ENCODE peak calls at places on chromosomes 12 and 14, in five cellular contexts. H is left ventricle myocardium inferior, U is ascending aorta, Y is transverse colon, C is adrenal gland. J is an unnamed sample. For H3K4me1, the result is how much of the 10 kb centered on the place peaks cover.

GRCh38 chr12:113946175-113946574 is 19.9 kb downstream of the RBM19 start:
- DNase-seq in Y (no peak), U (no peak), H (no peak), C (no peak), J (no peak)

GRCh38 chr12:127811988-127812387 is 455.0 kb upstream of the TMEM132C start:
- DNase-seq in U (no peak), Y (no peak), H (peak), C (no peak), J (no peak)

GRCh38 chr14:23181453-23181852 is 2.0 kb downstream of the SLC7A8 start:
- DNase-seq in C (no peak), H (no peak), Y (no peak), U (no peak), J (no peak)

GRCh38 chr14:39265741-39266588 is 32.2 kb downstream of the MIA2 start:
- DNase-seq in Y (no peak), U (no peak), C (no peak), H (peak), J (no peak)

GRCh38 chr14:57574617-57575288 is 81.1 kb upstream of the CCDC198 start:
- DNase-seq in C (no peak), H (no peak), Y (no peak), U (no peak), J (no peak)

GRCh38 chr12:54526800-54527630 is 22.4 kb upstream of the PDE1B start:
- DNase-seq in C (peak), H (peak), Y (peak), U (no peak), J (no peak)

GRCh38 chr12:41683023-41683422 is 461.7 kb downstream of the GXYLT1 start:
- DNase-seq in H (no peak), U (no peak), Y (no peak), C (no peak), J (no peak)

GRCh38 chr12:31868980-31869379 is 90.2 kb upstream of the RESF1 start:
- DNase-seq in Y (no peak), C (peak), U (no peak), H (peak), J (no peak)

GRCh38 chr12:112686373-112686772 is 105.2 kb upstream of the RPH3A start:
- DNase-seq in H (no peak), U (no peak), Y (no peak), C (no peak), J (no peak)

GRCh38 chr14:37550511-37550910 is 44.5 kb downstream of the FOXA1 start:
- DNase-seq in U (no peak), Y (no peak), C (no peak), H (no peak), J (no peak)

GRCh38 chr14:24816929-24817637 is 183.1 kb upstream of the GZMB start:
- DNase-seq in Y (peak), H (peak), U (no peak), C (no peak), J (peak)

DNA sequence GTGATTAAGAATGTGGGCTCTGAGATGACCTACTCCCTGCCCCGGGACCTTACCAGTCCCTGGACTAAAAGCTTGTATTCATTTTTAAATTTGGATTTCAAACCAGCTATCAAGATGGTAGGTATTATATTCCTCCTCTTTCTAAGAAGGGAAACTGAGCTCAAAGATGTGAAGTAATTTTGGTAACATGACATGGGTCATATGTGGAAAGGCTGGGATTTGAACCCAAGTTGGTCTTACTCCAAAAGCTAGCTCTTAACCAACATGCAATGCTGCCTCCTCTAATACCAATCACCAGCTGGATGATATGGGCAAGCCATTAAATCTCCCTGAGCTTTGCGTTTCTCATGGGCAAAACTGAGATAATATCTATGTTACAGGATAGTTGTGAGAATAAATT is 166.4 kb upstream of the SLC38A2 start:
- DNase-seq in H (no peak), C (no peak), Y (no peak), U (no peak), J (no peak)
- H3K4me1 ChIP-seq in H (under half), C (under half), Y (under half), U (under half), J (under half)

GRCh38 chr12:49091836-49092085 is 2.8 kb downstream of the DHH start:
- DNase-seq in H (no peak), C (no peak), Y (no peak), U (no peak), J (no peak)

GRCh38 chr12:49091056-49091835 is 3.4 kb downstream of the DHH start:
- DNase-seq in Y (no peak), U (no peak), H (no peak), C (no peak), J (no peak)

GRCh38 chr12:49093746-49094103 is 876 bp downstream of the DHH start:
- DNase-seq in C (peak), U (no peak), H (peak), Y (no peak), J (no peak)

GRCh38 chr12:49092816-49093406 is 1.7 kb downstream of the DHH start:
- DNase-seq in Y (no peak), C (no peak), H (no peak), U (no peak), J (no peak)

GRCh38 chr12:49092086-49092815 is 2.4 kb downstream of the DHH start:
- DNase-seq in H (peak), U (no peak), Y (no peak), C (peak), J (no peak)
- TF ChIP-seq CTCF in H (peak), U (peak), Y (no peak), C (no peak), J (no peak)

GRCh38 chr14:74238974-74239847 is at the start of gene VSX2:
- DNase-seq in Y (no peak), H (no peak), U (no peak), C (no peak), J (no peak)

GRCh38 chr14:74242055-74243042 is 3.1 kb downstream of the VSX2 start:
- DNase-seq in H (no peak), U (no peak), C (no peak), Y (no peak), J (no peak)

GRCh38 chr14:74241611-74242005 is 2.4 kb downstream of the VSX2 start:
- DNase-seq in Y (no peak), U (no peak), C (no peak), H (no peak), J (no peak)

GRCh38 chr14:74239848-74240793 is 872 bp downstream of the VSX2 start:
- DNase-seq in H (no peak), U (no peak), Y (no peak), C (no peak), J (no peak)

GRCh38 chr14:74240794-74241610 is 1.8 kb downstream of the VSX2 start:
- DNase-seq in C (no peak), U (no peak), Y (no peak), H (no peak), J (no peak)
- H3K4me3 ChIP-seq in C (no peak), U (peak), Y (no peak), H (peak), J (no peak)

GRCh38 chr12:13164859-13165577 is 31.5 kb upstream of the EMP1 start:
- DNase-seq in C (no peak), H (no peak), U (no peak), Y (no peak), J (no peak)

GRCh38 chr12:13167226-13167625 is 29.3 kb upstream of the EMP1 start:
- DNase-seq in C (no peak), H (no peak), Y (no peak), U (no peak), J (no peak)

GRCh38 chr12:13169255-13169654 is 27.3 kb upstream of the EMP1 start:
- DNase-seq in U (no peak), C (no peak), H (no peak), Y (no peak), J (no peak)

GRCh38 chr12:13165578-13166120 is 30.9 kb upstream of the EMP1 start:
- DNase-seq in U (peak), C (peak), H (peak), Y (peak), J (peak)

DNA sequence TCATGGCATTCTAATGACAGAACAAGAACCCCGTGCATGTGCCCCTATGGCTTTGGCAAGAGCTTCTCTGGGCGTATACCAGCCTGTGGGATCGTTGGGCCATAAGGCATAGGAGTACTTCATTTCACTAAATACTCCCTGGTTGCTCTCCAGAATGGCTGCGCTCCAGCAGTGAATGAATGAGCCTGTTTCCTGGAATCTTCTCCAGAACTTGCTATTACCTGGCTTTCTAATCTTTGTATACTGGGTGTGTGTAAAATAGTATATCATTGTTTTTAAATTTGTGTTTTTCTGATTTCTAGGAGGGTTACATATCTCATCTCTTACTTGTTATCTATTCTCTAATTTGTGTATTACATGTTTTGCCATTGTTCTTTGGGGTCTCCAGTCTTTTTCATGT is 28.6 kb upstream of the EMP1 start:
- DNase-seq in U (no peak), H (no peak), C (no peak), Y (no peak), J (no peak)
- H3K4me1 ChIP-seq in U (under half), H (under half), C (under half), Y (under half), J (under half)

DNA sequence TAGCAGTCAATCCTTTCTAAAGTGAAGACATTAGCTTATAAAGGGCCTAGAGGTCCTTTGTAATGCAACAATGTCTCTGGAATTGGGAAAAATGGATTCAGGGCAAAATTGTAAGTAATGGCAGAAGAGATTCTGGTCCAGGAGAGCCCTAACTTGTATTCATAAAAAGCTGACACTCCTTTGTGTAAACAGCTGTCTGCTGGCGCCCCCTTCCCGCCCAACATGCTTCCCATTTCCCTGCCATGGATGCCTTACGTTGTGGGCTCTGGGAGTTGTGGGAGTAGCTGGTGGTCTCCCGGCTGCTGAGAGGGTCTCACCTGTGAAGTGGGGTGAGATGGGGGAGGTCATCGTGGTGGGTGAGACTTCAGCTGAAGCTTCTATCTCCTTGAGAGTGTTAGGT is 2.3 kb downstream of the ACRBP start:
- DNase-seq in Y (peak), U (no peak), H (no peak), C (no peak), J (peak)
- TF ChIP-seq CTCF in Y (no peak), U (peak), H (peak), C (no peak), J (no peak)

J was measured in mucosa of descending colon.